ENCODE peak calls at places on chromosomes 16 and 17, in ten cellular contexts. V is NCI-H1105; A is trophoblast cell; Y is PC-9; M is osteocyte; J is astrocyte; K is ELR; R is T-cell; C is effector memory CD4-positive, alpha-beta T cell; L is AG09309. W is an unnamed sample.
A peak's percentile ranks its signal among the peaks of the same experiment; 100 is the strongest.

GRCh38 chr16:50530277-50531236 is 17.6 kb upstream of the NKD1 start:
- DNase-seq in M (peak; percentile 60), C (no peak), R (no peak), L (no peak), V (peak; percentile 6), A (peak; percentile 93), K (no peak), J (no peak), Y (peak; percentile 96), W (no peak)

GRCh38 chr17:80750263-80750662 is 205.6 kb downstream of the RPTOR start:
- DNase-seq in C (no peak), J (no peak), K (no peak), M (no peak), V (no peak), L (no peak), A (no peak), R (no peak), Y (no peak), W (no peak)

GRCh38 chr16:52676951-52677350 is 130.0 kb upstream of the TOX3 start:
- DNase-seq in L (no peak), Y (no peak), V (no peak), R (no peak), M (no peak), K (no peak), J (no peak), A (no peak), C (no peak), W (no peak)

GRCh38 chr16:3443108-3444031 is at the start of the genes NAA60 and ZNF597:
- DNase-seq in C (peak; percentile 79), A (peak; percentile 84), K (peak; percentile 90), M (peak; percentile 94), R (peak; percentile 67), Y (no peak), L (peak; percentile 80), J (peak; percentile 93), V (no peak), W (peak; percentile 78)

GRCh38 chr16:74304164-74304834 is 7.7 kb downstream of the PSMD7 start:
- DNase-seq in R (no peak), C (no peak), Y (no peak), L (no peak), J (no peak), A (no peak), K (peak; percentile 50), V (no peak), M (no peak), W (no peak)

GRCh38 chr16:88084881-88085280 is 133.6 kb downstream of the BANP start:
- DNase-seq in V (no peak), R (no peak), K (peak; percentile 30), L (no peak), J (peak; percentile 48), M (no peak), C (no peak), A (no peak), Y (no peak), W (no peak)

GRCh38 chr17:66967867-66968543 is 3.5 kb downstream of the CACNG4 start:
- DNase-seq in L (no peak), K (no peak), R (no peak), V (no peak), J (no peak), A (no peak), M (no peak), C (no peak), Y (no peak), W (peak; percentile 35)

GRCh38 chr16:67543036-67543435 is 14.4 kb downstream of the RIPOR1 start:
- DNase-seq in C (no peak), R (no peak), K (no peak), V (no peak), L (no peak), Y (no peak), A (no peak), J (no peak), M (no peak), W (no peak)

GRCh38 chr17:18231156-18231555 is 5.7 kb downstream of the LLGL1 start:
- DNase-seq in M (no peak), J (no peak), A (no peak), K (no peak), C (no peak), Y (no peak), R (no peak), V (no peak), L (no peak), W (no peak)

GRCh38 chr17:58666858-58667267 is 25.0 kb downstream of the TEX14 start:
- DNase-seq in R (peak; percentile 28), L (no peak), M (no peak), K (no peak), Y (no peak), V (peak; percentile 3), J (no peak), C (peak; percentile 44), A (peak; percentile 100), W (peak; percentile 38)

GRCh38 chr17:38740806-38741205 is 7.3 kb downstream of the PCGF2 start:
- DNase-seq in M (no peak), C (no peak), L (no peak), J (no peak), V (no peak), R (no peak), K (no peak), Y (no peak), A (no peak), W (no peak)

GRCh38 chr17:56887105-56887504 is 26.7 kb downstream of the TRIM25 start:
- DNase-seq in Y (no peak), C (no peak), M (no peak), L (no peak), A (no peak), R (no peak), K (peak; percentile 12), J (peak; percentile 4), V (no peak), W (no peak)

GRCh38 chr17:7856081-7856791 is 1.1 kb downstream of the NAA38 start:
- DNase-seq in M (no peak), A (no peak), C (no peak), J (no peak), Y (no peak), L (no peak), K (peak; percentile 46), V (peak; percentile 59), R (no peak), W (no peak)

GRCh38 chr17:18966831-18967624 is 15.1 kb downstream of the SLC5A10 start:
- DNase-seq in M (no peak), C (no peak), A (no peak), V (peak; percentile 18), R (no peak), J (no peak), Y (no peak), L (no peak), K (no peak), W (peak; percentile 43)

GRCh38 chr16:88063201-88063773 is 112.1 kb downstream of the BANP start:
- DNase-seq in L (peak; percentile 72), M (no peak), J (peak; percentile 82), Y (no peak), A (no peak), V (no peak), R (no peak), C (no peak), K (peak; percentile 50), W (no peak)

GRCh38 chr17:48055531-48056245 is 7.5 kb downstream of the NFE2L1 start:
- DNase-seq in A (no peak), R (no peak), L (peak; percentile 91), Y (no peak), V (no peak), M (no peak), C (no peak), J (peak; percentile 30), K (peak; percentile 88), W (no peak)

GRCh38 chr17:33674685-33675084 is 381.6 kb upstream of the ASIC2 start:
- DNase-seq in L (peak; percentile 1), V (no peak), R (peak; percentile 22), J (peak; percentile 15), Y (no peak), K (peak; percentile 22), A (peak; percentile 42), M (no peak), C (peak; percentile 14), W (peak; percentile 26)

GRCh38 chr16:66844342-66845079 is at the start of gene CA7:
- DNase-seq in C (no peak), V (no peak), A (no peak), K (no peak), J (no peak), L (no peak), R (no peak), Y (no peak), M (no peak), W (no peak)

GRCh38 chr16:35751191-35751941 is 2292.0 kb downstream of the TP53TG3F start:
- DNase-seq in K (no peak), J (no peak), A (no peak), Y (no peak), L (no peak), C (no peak), R (no peak), V (no peak), M (peak; percentile 75), W (no peak)

GRCh38 chr17:17822189-17822978 is 14.4 kb downstream of the SREBF1 start:
- DNase-seq in R (no peak), M (no peak), L (peak; percentile 58), K (peak; percentile 32), J (peak; percentile 87), A (no peak), V (no peak), Y (no peak), C (no peak), W (no peak)

GRCh38 chr17:17213775-17214174 is 7.6 kb upstream of the PLD6 start:
- DNase-seq in M (no peak), A (no peak), K (no peak), R (no peak), C (no peak), V (no peak), Y (no peak), J (no peak), L (no peak), W (no peak)

GRCh38 chr17:61324540-61324868 is 75.1 kb upstream of the TBX2 start:
- DNase-seq in C (no peak), Y (no peak), K (peak; percentile 87), L (no peak), J (no peak), A (no peak), R (no peak), V (no peak), M (no peak), W (no peak)

GRCh38 chr17:57508706-57509105 is 236.4 kb downstream of the CCDC182 start:
- DNase-seq in A (no peak), C (no peak), Y (no peak), R (no peak), M (no peak), V (no peak), K (no peak), L (no peak), J (no peak), W (no peak)

GRCh38 chr16:84836234-84836647 is 16.5 kb downstream of the CRISPLD2 start:
- DNase-seq in K (peak; percentile 100), V (no peak), Y (no peak), M (peak; percentile 95), J (peak; percentile 100), L (peak; percentile 100), C (no peak), R (no peak), A (peak; percentile 94), W (no peak)

GRCh38 chr17:32628645-32629044 is 141.9 kb downstream of the CDK5R1 start:
- DNase-seq in L (no peak), A (no peak), R (no peak), M (no peak), Y (no peak), J (no peak), K (no peak), C (no peak), V (no peak), W (no peak)

GRCh38 chr16:55663770-55664677 is 8.2 kb downstream of the SLC6A2 start:
- DNase-seq in Y (peak; percentile 97), R (no peak), J (no peak), L (no peak), K (no peak), A (peak; percentile 99), C (no peak), V (no peak), M (no peak), W (no peak)

GRCh38 chr16:10428433-10429168 is 42.7 kb downstream of the ATF7IP2 start:
- DNase-seq in M (no peak), J (no peak), V (no peak), C (no peak), K (no peak), L (no peak), Y (peak; percentile 62), R (no peak), A (peak; percentile 26), W (no peak)

GRCh38 chr17:82966415-82966814 is 113.0 kb upstream of the METRNL start:
- DNase-seq in J (no peak), C (no peak), M (no peak), A (no peak), R (no peak), L (no peak), V (no peak), K (no peak), Y (no peak), W (no peak)